ENCODE peak calls at places on chromosomes 13 and 19, in seven cellular contexts. W, B, Z, J, T, Y and R are unnamed samples.
A peak's percentile ranks its signal among the peaks of the same experiment; 100 is the strongest.

GRCh38 chr19:1469936-1470863 is 8.8 kb downstream of the C19orf25 start:
- DNase-seq in W (peak; percentile 58), B (peak; percentile 39), Z (no peak), J (no peak), T (peak; percentile 71), Y (peak; percentile 49), R (peak; percentile 79)

GRCh38 chr13:112781881-112782361 is 92.1 kb downstream of the ATP11A start:
- DNase-seq in W (no peak), B (no peak), Z (peak; percentile 10), J (no peak), T (no peak), Y (no peak), R (no peak)

GRCh38 chr13:100584901-100585300 is 3.7 kb downstream of the GGACT start:
- DNase-seq in W (no peak), B (no peak), Z (no peak), J (no peak), T (no peak), Y (no peak), R (no peak)

GRCh38 chr19:41718761-41719160 is 10.3 kb downstream of the CEACAM5 start:
- DNase-seq in W (no peak), B (no peak), Z (no peak), J (no peak), T (no peak), Y (no peak), R (no peak)

GRCh38 chr13:26227396-26227971 is 5.4 kb upstream of the RNF6 start:
- DNase-seq in W (no peak), B (no peak), Z (no peak), J (no peak), T (no peak), Y (no peak), R (no peak)

GRCh38 chr19:4059931-4060620 is 6.6 kb downstream of the ZBTB7A start:
- DNase-seq in W (peak; percentile 32), B (no peak), Z (peak; percentile 54), J (no peak), T (no peak), Y (peak; percentile 32), R (peak; percentile 52)

GRCh38 chr19:17035842-17036424 is 9.3 kb upstream of the CPAMD8 start:
- DNase-seq in W (peak; percentile 22), B (peak; percentile 8), Z (no peak), J (no peak), T (no peak), Y (no peak), R (no peak)

GRCh38 chr13:21733475-21734311 is 62.8 kb downstream of the FGF9 start:
- DNase-seq in W (no peak), B (no peak), Z (no peak), J (no peak), T (no peak), Y (no peak), R (no peak)

GRCh38 chr19:45451181-45451849 is 16.5 kb upstream of the FOSB start:
- DNase-seq in W (peak; percentile 72), B (peak; percentile 56), Z (peak; percentile 62), J (peak; percentile 77), T (no peak), Y (no peak), R (peak; percentile 40)

GRCh38 chr19:17504030-17504429 is 7.4 kb upstream of the PGLS start:
- DNase-seq in W (peak; percentile 33), B (no peak), Z (no peak), J (no peak), T (no peak), Y (no peak), R (no peak)

GRCh38 chr13:67366533-67366932 is 136.4 kb upstream of the PCDH9 start:
- DNase-seq in W (no peak), B (no peak), Z (peak; percentile 57), J (peak; percentile 71), T (no peak), Y (no peak), R (no peak)

GRCh38 chr13:92136449-92137180 is 738.2 kb downstream of the GPC5 start:
- DNase-seq in W (no peak), B (no peak), Z (peak; percentile 7), J (peak; percentile 6), T (no peak), Y (no peak), R (no peak)

GRCh38 chr19:39139305-39140194 is 14.0 kb downstream of the PAK4 start:
- DNase-seq in W (no peak), B (no peak), Z (no peak), J (no peak), T (no peak), Y (no peak), R (no peak)

GRCh38 chr19:48513289-48514122 is 1.9 kb upstream of the LMTK3 start:
- DNase-seq in W (peak; percentile 89), B (peak; percentile 75), Z (peak; percentile 72), J (peak; percentile 74), T (peak; percentile 86), Y (no peak), R (peak; percentile 80)

GRCh38 chr19:31676271-31677004 is 327.2 kb upstream of the TSHZ3 start:
- DNase-seq in W (peak; percentile 3), B (no peak), Z (no peak), J (no peak), T (no peak), Y (no peak), R (no peak)

GRCh38 chr19:7932276-7932929 is 6.5 kb upstream of the CTXN1 start:
- DNase-seq in W (no peak), B (no peak), Z (no peak), J (no peak), T (no peak), Y (no peak), R (no peak)

GRCh38 chr13:27161980-27162379 is 9.6 kb downstream of the USP12 start:
- DNase-seq in W (no peak), B (no peak), Z (no peak), J (no peak), T (no peak), Y (no peak), R (no peak)

GRCh38 chr13:43877788-43878187 is 1.8 kb downstream of the CCDC122 start:
- DNase-seq in W (peak; percentile 10), B (no peak), Z (no peak), J (no peak), T (no peak), Y (no peak), R (no peak)

GRCh38 chr19:38731654-38732301 is 12.5 kb downstream of the CAPN12 start:
- DNase-seq in W (no peak), B (no peak), Z (no peak), J (no peak), T (no peak), Y (no peak), R (peak; percentile 13)

GRCh38 chr19:12796146-12797071 is 5.1 kb downstream of the JUNB start:
- DNase-seq in W (peak; percentile 86), B (peak; percentile 79), Z (peak; percentile 89), J (peak; percentile 67), T (peak; percentile 87), Y (no peak), R (peak; percentile 81)

GRCh38 chr19:10517760-10518443 is 655 bp upstream of the S1PR5 start:
- DNase-seq in W (no peak), B (peak; percentile 46), Z (peak; percentile 18), J (peak; percentile 19), T (peak; percentile 64), Y (no peak), R (peak; percentile 35)

GRCh38 chr13:104137416-104137815 is 1071.2 kb upstream of the SLC10A2 start:
- DNase-seq in W (no peak), B (no peak), Z (no peak), J (no peak), T (no peak), Y (no peak), R (no peak)

GRCh38 chr13:22103046-22103445 is 432.2 kb downstream of the FGF9 start:
- DNase-seq in W (no peak), B (no peak), Z (no peak), J (no peak), T (no peak), Y (no peak), R (no peak)

GRCh38 chr19:751501-752341 is 809 bp downstream of the MISP start:
- DNase-seq in W (no peak), B (peak; percentile 91), Z (peak; percentile 69), J (peak; percentile 85), T (no peak), Y (no peak), R (no peak)

GRCh38 chr13:60755380-60756163 is 358.6 kb downstream of the TDRD3 start:
- DNase-seq in W (no peak), B (no peak), Z (no peak), J (no peak), T (no peak), Y (no peak), R (no peak)

GRCh38 chr13:39527961-39528720 is 74.9 kb downstream of the LHFPL6 start:
- DNase-seq in W (no peak), B (peak; percentile 96), Z (peak; percentile 84), J (peak; percentile 96), T (no peak), Y (no peak), R (no peak)

GRCh38 chr13:40442191-40442590 is 224.2 kb downstream of the FOXO1 start:
- DNase-seq in W (no peak), B (no peak), Z (no peak), J (no peak), T (no peak), Y (no peak), R (peak; percentile 24)